ENCODE peak calls at places on chromosomes 1 and 21, in four cellular contexts. K, M, H and U are unnamed samples.

GRCh38 chr1:4109626-4109940 is 209.5 kb upstream of the C1orf174 start:
- DNase-seq in K (no peak), M (no peak), H (no peak), U (no peak)

GRCh38 chr1:87922885-87923284 is 594.2 kb downstream of the LMO4 start:
- DNase-seq in H (no peak), K (no peak), M (no peak), U (no peak)

GRCh38 chr1:224619209-224619608 is 3.1 kb downstream of the CNIH3 start:
- DNase-seq in K (no peak), M (no peak), H (no peak), U (no peak)

GRCh38 chr1:118911571-118911970 is 76.6 kb downstream of the TBX15 start:
- DNase-seq in M (no peak), H (no peak), K (no peak), U (no peak)

GRCh38 chr21:43318841-43319781 is 107.8 kb downstream of the SIK1 start:
- DNase-seq in K (no peak), M (peak; percentile 59), H (no peak), U (no peak)

GRCh38 chr1:196680107-196680506 is 28.3 kb downstream of the CFH start:
- DNase-seq in H (no peak), K (no peak), M (peak; percentile 40), U (peak; percentile 37)

GRCh38 chr1:182003953-182004586 is 57.4 kb downstream of the ZNF648 start:
- DNase-seq in H (no peak), M (no peak), K (no peak), U (no peak)

GRCh38 chr1:14520514-14521163 is 77.8 kb upstream of the KAZN start:
- DNase-seq in H (no peak), M (no peak), K (no peak), U (peak; percentile 25)

GRCh38 chr1:167454929-167455785 is 63.2 kb downstream of the CD247 start:
- DNase-seq in H (peak; percentile 47), K (peak; percentile 74), M (peak; percentile 9), U (peak; percentile 14)

GRCh38 chr1:111045033-111045722 is 81.5 kb upstream of the LRIF1 start:
- DNase-seq in M (no peak), K (no peak), H (no peak), U (peak; percentile 24)

GRCh38 chr1:19344372-19344810 is 32.3 kb downstream of the SLC66A1 start:
- DNase-seq in M (peak; percentile 32), K (peak; percentile 20), H (peak; percentile 54), U (peak; percentile 48)

GRCh38 chr21:44370771-44371410 is 17.5 kb downstream of the TRPM2 start:
- DNase-seq in M (no peak), H (no peak), K (no peak), U (no peak)